ENCODE peak calls at places on chromosome 2, in seven cellular contexts. V is EL, A is sigmoid colon, K is RPMI8226, R is iris pigment epithelial cell, Z is mesenchymal stem cell, I is amniotic stem cell. E is an unnamed sample.

GRCh38 chr2:150272404-150272803 is 215.1 kb downstream of the RND3 start:
- DNase-seq in V (no peak), A (no peak), K (no peak), R (no peak), Z (no peak), I (no peak), E (no peak)

GRCh38 chr2:43154685-43155084 is 71.7 kb downstream of the ZFP36L2 start:
- DNase-seq in V (no peak), A (no peak), K (no peak), R (no peak), Z (no peak), I (no peak), E (no peak)

GRCh38 chr2:60306231-60306861 is 247.1 kb downstream of the BCL11A start:
- DNase-seq in V (no peak), A (no peak), K (no peak), R (no peak), Z (no peak), I (no peak), E (peak; percentile 65)

GRCh38 chr2:25988134-25988533 is 5.8 kb upstream of the KIF3C start:
- DNase-seq in V (no peak), A (no peak), K (no peak), R (no peak), Z (no peak), I (no peak), E (no peak)

GRCh38 chr2:54481686-54482085 is 25.6 kb downstream of the SPTBN1 start:
- DNase-seq in V (no peak), A (no peak), K (no peak), R (no peak), Z (no peak), I (no peak), E (no peak)

GRCh38 chr2:233838251-233838650 is 16.1 kb downstream of the HJURP start:
- DNase-seq in V (no peak), A (peak; percentile 33), K (no peak), R (no peak), Z (no peak), I (no peak), E (no peak)

GRCh38 chr2:120253021-120253882 is 600 bp downstream of the RALB start:
- DNase-seq in V (peak; percentile 87), A (peak; percentile 94), K (peak; percentile 57), R (peak; percentile 77), Z (peak; percentile 89), I (peak; percentile 59), E (peak; percentile 79)

GRCh38 chr2:85387754-85388153 is 22.4 kb downstream of the CAPG start:
- DNase-seq in V (no peak), A (peak; percentile 8), K (no peak), R (no peak), Z (no peak), I (no peak), E (no peak)

GRCh38 chr2:847669-848068 is 103.0 kb upstream of the SNTG2 start:
- DNase-seq in V (no peak), A (no peak), K (no peak), R (no peak), Z (no peak), I (no peak), E (no peak)